ENCODE peak calls at places on chromosomes 16 and 17, in ten cellular contexts. One of them, this sample, is unnamed.

GRCh38 chr17:63550816-63551639 is 751 bp downstream of the DCAF7 start:
- DNase-seq in NCI-H1105: peak; percentile 50
- DNase-seq in CD8-positive, alpha-beta T cell: no peak
- DNase-seq in activated naive CD8-positive, alpha-beta T cell treated with anti-CD3 and anti-CD28 coated beads, Interleukin-2, amount 50 U/mL, for 24 hours: peak; percentile 30
- DNase-seq in non-pigmented ciliary epithelial cell: no peak
- DNase-seq in mesenchymal stem cell: peak; percentile 76
- DNase-seq in islet precursor cell: peak; percentile 89
- DNase-seq in endothelial cell of umbilical vein: peak; percentile 59
- DNase-seq in GM20000: no peak
- DNase-seq in iris pigment epithelial cell: peak; percentile 59
- DNase-seq in this sample: peak; percentile 10

GRCh38 chr17:76366247-76366646 is 12.5 kb upstream of the PRPSAP1 start:
- DNase-seq in mesenchymal stem cell: no peak
- DNase-seq in NCI-H1105: no peak
- DNase-seq in islet precursor cell: no peak
- DNase-seq in CD8-positive, alpha-beta T cell: no peak
- DNase-seq in activated naive CD8-positive, alpha-beta T cell treated with anti-CD3 and anti-CD28 coated beads, Interleukin-2, amount 50 U/mL, for 24 hours: no peak
- DNase-seq in non-pigmented ciliary epithelial cell: no peak
- DNase-seq in iris pigment epithelial cell: no peak
- DNase-seq in endothelial cell of umbilical vein: no peak
- DNase-seq in GM20000: no peak
- DNase-seq in this sample: no peak

GRCh38 chr17:48770954-48771353 is 42.4 kb upstream of the HOXB13 start:
- DNase-seq in activated naive CD8-positive, alpha-beta T cell treated with anti-CD3 and anti-CD28 coated beads, Interleukin-2, amount 50 U/mL, for 24 hours: no peak
- DNase-seq in endothelial cell of umbilical vein: no peak
- DNase-seq in non-pigmented ciliary epithelial cell: no peak
- DNase-seq in mesenchymal stem cell: no peak
- DNase-seq in NCI-H1105: no peak
- DNase-seq in islet precursor cell: no peak
- DNase-seq in iris pigment epithelial cell: no peak
- DNase-seq in CD8-positive, alpha-beta T cell: no peak
- DNase-seq in GM20000: no peak
- DNase-seq in this sample: no peak

GRCh38 chr16:86252596-86252995 is 257.7 kb upstream of the FOXF1 start:
- DNase-seq in CD8-positive, alpha-beta T cell: no peak
- DNase-seq in activated naive CD8-positive, alpha-beta T cell treated with anti-CD3 and anti-CD28 coated beads, Interleukin-2, amount 50 U/mL, for 24 hours: peak; percentile 4
- DNase-seq in iris pigment epithelial cell: peak; percentile 52
- DNase-seq in GM20000: no peak
- DNase-seq in islet precursor cell: peak; percentile 71
- DNase-seq in NCI-H1105: no peak
- DNase-seq in endothelial cell of umbilical vein: peak; percentile 45
- DNase-seq in non-pigmented ciliary epithelial cell: no peak
- DNase-seq in mesenchymal stem cell: peak; percentile 85
- DNase-seq in this sample: no peak

GRCh38 chr16:76931186-76931585 is 259.8 kb upstream of the MON1B start:
- DNase-seq in islet precursor cell: no peak
- DNase-seq in mesenchymal stem cell: no peak
- DNase-seq in NCI-H1105: no peak
- DNase-seq in iris pigment epithelial cell: peak; percentile 51
- DNase-seq in endothelial cell of umbilical vein: no peak
- DNase-seq in CD8-positive, alpha-beta T cell: no peak
- DNase-seq in activated naive CD8-positive, alpha-beta T cell treated with anti-CD3 and anti-CD28 coated beads, Interleukin-2, amount 50 U/mL, for 24 hours: no peak
- DNase-seq in GM20000: no peak
- DNase-seq in non-pigmented ciliary epithelial cell: no peak
- DNase-seq in this sample: no peak

GRCh38 chr16:81604960-81605383 is 160.4 kb downstream of the CMIP start:
- DNase-seq in mesenchymal stem cell: peak; percentile 88
- DNase-seq in iris pigment epithelial cell: peak; percentile 84
- DNase-seq in endothelial cell of umbilical vein: peak; percentile 70
- DNase-seq in NCI-H1105: no peak
- DNase-seq in GM20000: no peak
- DNase-seq in activated naive CD8-positive, alpha-beta T cell treated with anti-CD3 and anti-CD28 coated beads, Interleukin-2, amount 50 U/mL, for 24 hours: no peak
- DNase-seq in CD8-positive, alpha-beta T cell: no peak
- DNase-seq in non-pigmented ciliary epithelial cell: no peak
- DNase-seq in islet precursor cell: peak; percentile 85
- DNase-seq in this sample: no peak

GRCh38 chr17:46035112-46035818 is 36.2 kb downstream of the STH start:
- DNase-seq in GM20000: peak; percentile 53
- DNase-seq in iris pigment epithelial cell: peak; percentile 31
- DNase-seq in endothelial cell of umbilical vein: no peak
- DNase-seq in mesenchymal stem cell: peak; percentile 70
- DNase-seq in activated naive CD8-positive, alpha-beta T cell treated with anti-CD3 and anti-CD28 coated beads, Interleukin-2, amount 50 U/mL, for 24 hours: peak; percentile 25
- DNase-seq in non-pigmented ciliary epithelial cell: no peak
- DNase-seq in islet precursor cell: no peak
- DNase-seq in NCI-H1105: no peak
- DNase-seq in CD8-positive, alpha-beta T cell: no peak
- DNase-seq in this sample: no peak

GRCh38 chr17:62627904-62628603 is 584 bp downstream of the MRC2 start:
- DNase-seq in mesenchymal stem cell: peak; percentile 80
- DNase-seq in activated naive CD8-positive, alpha-beta T cell treated with anti-CD3 and anti-CD28 coated beads, Interleukin-2, amount 50 U/mL, for 24 hours: peak; percentile 45
- DNase-seq in endothelial cell of umbilical vein: peak; percentile 55
- DNase-seq in iris pigment epithelial cell: peak; percentile 79
- DNase-seq in NCI-H1105: no peak
- DNase-seq in non-pigmented ciliary epithelial cell: no peak
- DNase-seq in GM20000: peak; percentile 67
- DNase-seq in CD8-positive, alpha-beta T cell: no peak
- DNase-seq in islet precursor cell: peak; percentile 80
- DNase-seq in this sample: no peak

GRCh38 chr17:42526031-42526444 is 10.0 kb upstream of the NAGLU start:
- DNase-seq in activated naive CD8-positive, alpha-beta T cell treated with anti-CD3 and anti-CD28 coated beads, Interleukin-2, amount 50 U/mL, for 24 hours: no peak
- DNase-seq in iris pigment epithelial cell: peak; percentile 45
- DNase-seq in non-pigmented ciliary epithelial cell: no peak
- DNase-seq in islet precursor cell: no peak
- DNase-seq in endothelial cell of umbilical vein: peak; percentile 66
- DNase-seq in NCI-H1105: no peak
- DNase-seq in CD8-positive, alpha-beta T cell: no peak
- DNase-seq in mesenchymal stem cell: peak; percentile 47
- DNase-seq in GM20000: no peak
- DNase-seq in this sample: no peak

This sample was measured in NCI-H2107.